ENCODE peak calls at places on chromosome 16, in ten cellular contexts. One of them, this sample, is unnamed.

GRCh38 chr16:87559976-87560375 is 42.3 kb upstream of the JPH3 start:
- DNase-seq in endothelial cell of umbilical vein: peak; percentile 83
- DNase-seq in HFFc6: no peak
- DNase-seq in retina: no peak
- DNase-seq in cardiac muscle cell: peak; percentile 42
- DNase-seq in activated CD4-positive, alpha-beta T cell treated with anti-CD3 and anti-CD28 coated beads, Interleukin-2, amount 10 ng/mL, durations not matched to agents 7 days and 5 days: no peak
- DNase-seq in GM12864: no peak
- DNase-seq in DMS 273 treated with DMSO at 0.1 percent for 48 hours: no peak
- DNase-seq in prostate gland: no peak
- DNase-seq in stomach: no peak
- DNase-seq in this sample: no peak

GRCh38 chr16:72723781-72724180 is 324.1 kb downstream of the ZFHX3 start:
- DNase-seq in endothelial cell of umbilical vein: no peak
- DNase-seq in prostate gland: no peak
- DNase-seq in DMS 273 treated with DMSO at 0.1 percent for 48 hours: no peak
- DNase-seq in HFFc6: peak; percentile 4
- DNase-seq in cardiac muscle cell: peak; percentile 30
- DNase-seq in activated CD4-positive, alpha-beta T cell treated with anti-CD3 and anti-CD28 coated beads, Interleukin-2, amount 10 ng/mL, durations not matched to agents 7 days and 5 days: no peak
- DNase-seq in retina: peak; percentile 35
- DNase-seq in stomach: no peak
- DNase-seq in GM12864: no peak
- DNase-seq in this sample: no peak

GRCh38 chr16:84044108-84044488 is 1.5 kb upstream of the SLC38A8 start:
- DNase-seq in cardiac muscle cell: peak; percentile 32
- DNase-seq in HFFc6: peak; percentile 16
- DNase-seq in endothelial cell of umbilical vein: peak; percentile 20
- DNase-seq in retina: no peak
- DNase-seq in activated CD4-positive, alpha-beta T cell treated with anti-CD3 and anti-CD28 coated beads, Interleukin-2, amount 10 ng/mL, durations not matched to agents 7 days and 5 days: no peak
- DNase-seq in stomach: no peak
- DNase-seq in DMS 273 treated with DMSO at 0.1 percent for 48 hours: no peak
- DNase-seq in GM12864: no peak
- DNase-seq in prostate gland: no peak
- DNase-seq in this sample: no peak

GRCh38 chr16:89489040-89489721 is 1.2 kb downstream of the ANKRD11 start:
- DNase-seq in activated CD4-positive, alpha-beta T cell treated with anti-CD3 and anti-CD28 coated beads, Interleukin-2, amount 10 ng/mL, durations not matched to agents 7 days and 5 days: peak; percentile 93
- DNase-seq in cardiac muscle cell: peak; percentile 98
- DNase-seq in prostate gland: peak; percentile 80
- DNase-seq in GM12864: peak; percentile 94
- DNase-seq in stomach: peak; percentile 86
- DNase-seq in endothelial cell of umbilical vein: peak; percentile 88
- DNase-seq in DMS 273 treated with DMSO at 0.1 percent for 48 hours: peak; percentile 42
- DNase-seq in HFFc6: peak; percentile 93
- DNase-seq in retina: peak; percentile 80
- DNase-seq in this sample: peak; percentile 94

GRCh38 chr16:24701521-24701951 is 27.9 kb upstream of the TNRC6A start:
- DNase-seq in endothelial cell of umbilical vein: peak; percentile 67
- DNase-seq in activated CD4-positive, alpha-beta T cell treated with anti-CD3 and anti-CD28 coated beads, Interleukin-2, amount 10 ng/mL, durations not matched to agents 7 days and 5 days: no peak
- DNase-seq in stomach: no peak
- DNase-seq in GM12864: no peak
- DNase-seq in HFFc6: peak; percentile 25
- DNase-seq in prostate gland: no peak
- DNase-seq in cardiac muscle cell: peak; percentile 79
- DNase-seq in retina: no peak
- DNase-seq in DMS 273 treated with DMSO at 0.1 percent for 48 hours: no peak
- DNase-seq in this sample: no peak

GRCh38 chr16:66886346-66886745 is 6.0 kb downstream of the PDP2 start:
- DNase-seq in DMS 273 treated with DMSO at 0.1 percent for 48 hours: no peak
- DNase-seq in GM12864: no peak
- DNase-seq in retina: no peak
- DNase-seq in HFFc6: peak; percentile 42
- DNase-seq in endothelial cell of umbilical vein: no peak
- DNase-seq in stomach: no peak
- DNase-seq in cardiac muscle cell: no peak
- DNase-seq in activated CD4-positive, alpha-beta T cell treated with anti-CD3 and anti-CD28 coated beads, Interleukin-2, amount 10 ng/mL, durations not matched to agents 7 days and 5 days: no peak
- DNase-seq in prostate gland: no peak
- DNase-seq in this sample: no peak

GRCh38 chr16:2895813-2896212 is 12.8 kb downstream of the FLYWCH2 start:
- DNase-seq in HFFc6: no peak
- DNase-seq in cardiac muscle cell: no peak
- DNase-seq in activated CD4-positive, alpha-beta T cell treated with anti-CD3 and anti-CD28 coated beads, Interleukin-2, amount 10 ng/mL, durations not matched to agents 7 days and 5 days: no peak
- DNase-seq in stomach: no peak
- DNase-seq in DMS 273 treated with DMSO at 0.1 percent for 48 hours: no peak
- DNase-seq in retina: no peak
- DNase-seq in GM12864: no peak
- DNase-seq in endothelial cell of umbilical vein: no peak
- DNase-seq in prostate gland: no peak
- DNase-seq in this sample: no peak

GRCh38 chr16:84786605-84787302 is 33.0 kb upstream of the CRISPLD2 start:
- DNase-seq in endothelial cell of umbilical vein: no peak
- DNase-seq in HFFc6: no peak
- DNase-seq in DMS 273 treated with DMSO at 0.1 percent for 48 hours: no peak
- DNase-seq in GM12864: no peak
- DNase-seq in stomach: peak; percentile 41
- DNase-seq in activated CD4-positive, alpha-beta T cell treated with anti-CD3 and anti-CD28 coated beads, Interleukin-2, amount 10 ng/mL, durations not matched to agents 7 days and 5 days: no peak
- DNase-seq in cardiac muscle cell: no peak
- DNase-seq in prostate gland: no peak
- DNase-seq in retina: no peak
- DNase-seq in this sample: no peak

GRCh38 chr16:11391576-11391975 is 46.3 kb downstream of the RMI2 start:
- DNase-seq in cardiac muscle cell: no peak
- DNase-seq in HFFc6: no peak
- DNase-seq in stomach: peak; percentile 91
- DNase-seq in activated CD4-positive, alpha-beta T cell treated with anti-CD3 and anti-CD28 coated beads, Interleukin-2, amount 10 ng/mL, durations not matched to agents 7 days and 5 days: no peak
- DNase-seq in prostate gland: peak; percentile 34
- DNase-seq in DMS 273 treated with DMSO at 0.1 percent for 48 hours: no peak
- DNase-seq in endothelial cell of umbilical vein: no peak
- DNase-seq in retina: no peak
- DNase-seq in GM12864: no peak
- DNase-seq in this sample: no peak

GRCh38 chr16:1432388-1433262 is 1.7 kb downstream of the PERCC1 start:
- DNase-seq in DMS 273 treated with DMSO at 0.1 percent for 48 hours: no peak
- DNase-seq in stomach: no peak
- DNase-seq in GM12864: no peak
- DNase-seq in endothelial cell of umbilical vein: no peak
- DNase-seq in prostate gland: no peak
- DNase-seq in HFFc6: no peak
- DNase-seq in activated CD4-positive, alpha-beta T cell treated with anti-CD3 and anti-CD28 coated beads, Interleukin-2, amount 10 ng/mL, durations not matched to agents 7 days and 5 days: no peak
- DNase-seq in retina: peak; percentile 17
- DNase-seq in cardiac muscle cell: no peak
- DNase-seq in this sample: no peak

GRCh38 chr16:17469011-17469741 is 1.6 kb downstream of the XYLT1 start:
- DNase-seq in stomach: no peak
- DNase-seq in cardiac muscle cell: peak; percentile 25
- DNase-seq in prostate gland: no peak
- DNase-seq in activated CD4-positive, alpha-beta T cell treated with anti-CD3 and anti-CD28 coated beads, Interleukin-2, amount 10 ng/mL, durations not matched to agents 7 days and 5 days: no peak
- DNase-seq in HFFc6: peak; percentile 86
- DNase-seq in GM12864: no peak
- DNase-seq in retina: peak; percentile 45
- DNase-seq in endothelial cell of umbilical vein: no peak
- DNase-seq in DMS 273 treated with DMSO at 0.1 percent for 48 hours: no peak
- DNase-seq in this sample: no peak

GRCh38 chr16:50467943-50468748 is 80.0 kb upstream of the NKD1 start:
- DNase-seq in DMS 273 treated with DMSO at 0.1 percent for 48 hours: no peak
- DNase-seq in cardiac muscle cell: no peak
- DNase-seq in prostate gland: no peak
- DNase-seq in endothelial cell of umbilical vein: no peak
- DNase-seq in retina: peak; percentile 60
- DNase-seq in stomach: peak; percentile 87
- DNase-seq in HFFc6: no peak
- DNase-seq in GM12864: no peak
- DNase-seq in activated CD4-positive, alpha-beta T cell treated with anti-CD3 and anti-CD28 coated beads, Interleukin-2, amount 10 ng/mL, durations not matched to agents 7 days and 5 days: no peak
- DNase-seq in this sample: peak; percentile 49

GRCh38 chr16:59181821-59182420 is 447.8 kb upstream of the GOT2 start:
- DNase-seq in endothelial cell of umbilical vein: no peak
- DNase-seq in GM12864: no peak
- DNase-seq in retina: no peak
- DNase-seq in stomach: no peak
- DNase-seq in HFFc6: no peak
- DNase-seq in activated CD4-positive, alpha-beta T cell treated with anti-CD3 and anti-CD28 coated beads, Interleukin-2, amount 10 ng/mL, durations not matched to agents 7 days and 5 days: no peak
- DNase-seq in DMS 273 treated with DMSO at 0.1 percent for 48 hours: no peak
- DNase-seq in prostate gland: no peak
- DNase-seq in cardiac muscle cell: no peak
- DNase-seq in this sample: no peak

GRCh38 chr16:54178491-54178976 is 108.1 kb downstream of the IRX3 start:
- DNase-seq in GM12864: no peak
- DNase-seq in endothelial cell of umbilical vein: no peak
- DNase-seq in cardiac muscle cell: no peak
- DNase-seq in activated CD4-positive, alpha-beta T cell treated with anti-CD3 and anti-CD28 coated beads, Interleukin-2, amount 10 ng/mL, durations not matched to agents 7 days and 5 days: no peak
- DNase-seq in retina: peak; percentile 71
- DNase-seq in prostate gland: no peak
- DNase-seq in DMS 273 treated with DMSO at 0.1 percent for 48 hours: no peak
- DNase-seq in stomach: no peak
- DNase-seq in HFFc6: no peak
- DNase-seq in this sample: no peak

GRCh38 chr16:2815299-2815771 is 1.7 kb upstream of the PRSS21 start:
- DNase-seq in HFFc6: no peak
- DNase-seq in DMS 273 treated with DMSO at 0.1 percent for 48 hours: no peak
- DNase-seq in endothelial cell of umbilical vein: no peak
- DNase-seq in activated CD4-positive, alpha-beta T cell treated with anti-CD3 and anti-CD28 coated beads, Interleukin-2, amount 10 ng/mL, durations not matched to agents 7 days and 5 days: no peak
- DNase-seq in prostate gland: no peak
- DNase-seq in stomach: no peak
- DNase-seq in retina: no peak
- DNase-seq in GM12864: no peak
- DNase-seq in cardiac muscle cell: no peak
- DNase-seq in this sample: peak; percentile 74

GRCh38 chr16:56916571-56917403 is 15.2 kb upstream of the HERPUD1 start:
- DNase-seq in activated CD4-positive, alpha-beta T cell treated with anti-CD3 and anti-CD28 coated beads, Interleukin-2, amount 10 ng/mL, durations not matched to agents 7 days and 5 days: peak; percentile 54
- DNase-seq in GM12864: peak; percentile 81
- DNase-seq in prostate gland: peak; percentile 63
- DNase-seq in HFFc6: no peak
- DNase-seq in stomach: no peak
- DNase-seq in DMS 273 treated with DMSO at 0.1 percent for 48 hours: no peak
- DNase-seq in cardiac muscle cell: no peak
- DNase-seq in endothelial cell of umbilical vein: no peak
- DNase-seq in retina: no peak
- DNase-seq in this sample: no peak

GRCh38 chr16:2507679-2508064 is 6.1 kb upstream of the ATP6V0C start:
- DNase-seq in prostate gland: no peak
- DNase-seq in cardiac muscle cell: no peak
- DNase-seq in activated CD4-positive, alpha-beta T cell treated with anti-CD3 and anti-CD28 coated beads, Interleukin-2, amount 10 ng/mL, durations not matched to agents 7 days and 5 days: no peak
- DNase-seq in retina: no peak
- DNase-seq in stomach: peak; percentile 44
- DNase-seq in DMS 273 treated with DMSO at 0.1 percent for 48 hours: no peak
- DNase-seq in HFFc6: no peak
- DNase-seq in GM12864: no peak
- DNase-seq in endothelial cell of umbilical vein: no peak
- DNase-seq in this sample: peak; percentile 80

GRCh38 chr16:66961065-66961744 is at the start of gene CES3:
- DNase-seq in prostate gland: no peak
- DNase-seq in activated CD4-positive, alpha-beta T cell treated with anti-CD3 and anti-CD28 coated beads, Interleukin-2, amount 10 ng/mL, durations not matched to agents 7 days and 5 days: peak; percentile 75
- DNase-seq in DMS 273 treated with DMSO at 0.1 percent for 48 hours: peak; percentile 76
- DNase-seq in stomach: peak; percentile 71
- DNase-seq in retina: peak; percentile 66
- DNase-seq in cardiac muscle cell: peak; percentile 72
- DNase-seq in GM12864: peak; percentile 36
- DNase-seq in HFFc6: peak; percentile 63
- DNase-seq in endothelial cell of umbilical vein: peak; percentile 46
- DNase-seq in this sample: no peak

GRCh38 chr16:10862432-10862831 is 14.6 kb upstream of the CIITA start:
- DNase-seq in GM12864: no peak
- DNase-seq in DMS 273 treated with DMSO at 0.1 percent for 48 hours: no peak
- DNase-seq in cardiac muscle cell: peak; percentile 79
- DNase-seq in retina: no peak
- DNase-seq in prostate gland: no peak
- DNase-seq in stomach: peak; percentile 90
- DNase-seq in HFFc6: peak; percentile 49
- DNase-seq in activated CD4-positive, alpha-beta T cell treated with anti-CD3 and anti-CD28 coated beads, Interleukin-2, amount 10 ng/mL, durations not matched to agents 7 days and 5 days: no peak
- DNase-seq in endothelial cell of umbilical vein: no peak
- DNase-seq in this sample: no peak

GRCh38 chr16:67748791-67749282 is 29.7 kb upstream of the GFOD2 start:
- DNase-seq in retina: no peak
- DNase-seq in GM12864: no peak
- DNase-seq in DMS 273 treated with DMSO at 0.1 percent for 48 hours: no peak
- DNase-seq in stomach: no peak
- DNase-seq in cardiac muscle cell: no peak
- DNase-seq in prostate gland: no peak
- DNase-seq in activated CD4-positive, alpha-beta T cell treated with anti-CD3 and anti-CD28 coated beads, Interleukin-2, amount 10 ng/mL, durations not matched to agents 7 days and 5 days: no peak
- DNase-seq in endothelial cell of umbilical vein: no peak
- DNase-seq in HFFc6: no peak
- DNase-seq in this sample: no peak

GRCh38 chr16:75052481-75053211 is 53.8 kb downstream of the ZNRF1 start:
- DNase-seq in HFFc6: no peak
- DNase-seq in retina: no peak
- DNase-seq in cardiac muscle cell: no peak
- DNase-seq in GM12864: no peak
- DNase-seq in stomach: no peak
- DNase-seq in prostate gland: no peak
- DNase-seq in activated CD4-positive, alpha-beta T cell treated with anti-CD3 and anti-CD28 coated beads, Interleukin-2, amount 10 ng/mL, durations not matched to agents 7 days and 5 days: no peak
- DNase-seq in DMS 273 treated with DMSO at 0.1 percent for 48 hours: no peak
- DNase-seq in endothelial cell of umbilical vein: no peak
- DNase-seq in this sample: no peak